ENCODE peak calls at places on chromosome 18, in six cellular contexts. F, O, I, B, V and U are unnamed samples.

GRCh38 chr18:22347624-22348511 is 69.8 kb downstream of the CTAGE1 start:
- DNase-seq in B (no peak), F (peak; percentile 53), V (no peak), I (no peak), O (peak; percentile 71), U (no peak)

GRCh38 chr18:35511428-35511827 is 13.7 kb upstream of the INO80C start:
- DNase-seq in F (no peak), B (no peak), V (no peak), I (no peak), O (no peak), U (peak; percentile 31)

GRCh38 chr18:70390366-70391090 is 101.7 kb downstream of the SOCS6 start:
- DNase-seq in I (no peak), O (no peak), B (no peak), F (no peak), V (no peak), U (no peak)

GRCh38 chr18:77170850-77171410 is 38.3 kb upstream of the MBP start:
- DNase-seq in I (no peak), F (no peak), B (no peak), V (peak; percentile 17), O (no peak), U (no peak)

GRCh38 chr18:23668731-23669130 is 6.0 kb upstream of the ANKRD29 start:
- DNase-seq in F (no peak), V (no peak), O (no peak), I (no peak), B (no peak), U (no peak)

GRCh38 chr18:36200354-36200771 is 13.1 kb downstream of the MOCOS start:
- DNase-seq in F (no peak), I (no peak), O (no peak), B (no peak), V (no peak), U (no peak)

GRCh38 chr18:8705941-8706544 is 687 bp downstream of the MTCL1 start:
- DNase-seq in I (no peak), O (peak; percentile 64), F (no peak), B (no peak), V (peak; percentile 45), U (no peak)

GRCh38 chr18:35153609-35154273 is 87.1 kb upstream of the ZNF397 start:
- DNase-seq in V (no peak), I (no peak), O (no peak), B (peak; percentile 92), F (no peak), U (peak; percentile 37)

GRCh38 chr18:11909597-11910026 is 1.5 kb upstream of the MPPE1 start:
- DNase-seq in V (no peak), O (no peak), F (peak; percentile 45), I (no peak), B (peak; percentile 27), U (peak; percentile 40)

GRCh38 chr18:57210101-57210661 is 63.3 kb downstream of the BOD1L2 start:
- DNase-seq in V (peak; percentile 68), B (peak; percentile 55), O (no peak), F (peak; percentile 28), I (no peak), U (no peak)

GRCh38 chr18:31219395-31219794 is 56.7 kb upstream of the DSC1 start:
- DNase-seq in V (no peak), F (no peak), O (no peak), I (no peak), B (no peak), U (no peak)

GRCh38 chr18:42401131-42401673 is 446.2 kb downstream of the PIK3C3 start:
- DNase-seq in F (no peak), O (no peak), V (peak; percentile 15), I (no peak), B (no peak), U (no peak)
- TF ChIP-seq CTCF in F (no peak), O (no peak), V (peak; percentile 32), I (no peak), B (no peak), U (no peak)

DNA sequence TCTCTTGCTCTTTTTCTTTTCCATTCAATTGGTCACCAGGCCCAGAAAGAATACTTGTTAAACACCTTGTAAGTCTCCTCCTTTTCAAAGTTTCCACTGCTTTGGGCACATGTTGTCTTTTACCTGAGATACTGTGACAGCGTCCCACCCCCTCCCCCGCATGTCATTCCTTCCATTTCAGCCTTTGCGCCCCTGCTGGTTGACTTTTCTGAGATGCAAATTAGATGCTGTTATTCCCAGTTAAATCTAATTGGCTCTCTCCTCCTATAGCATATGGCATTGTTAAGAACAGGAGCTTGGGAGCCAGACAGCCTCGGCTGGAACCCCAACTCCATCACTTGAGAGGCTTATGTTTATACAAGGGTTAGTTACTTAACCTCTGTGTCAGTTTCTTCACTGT is 80.3 kb upstream of the GAREM1 start:
- DNase-seq in F (no peak), I (no peak), B (no peak), O (no peak), V (peak; percentile 68), U (no peak)
- TF ChIP-seq CTCF in F (peak; percentile 3), I (no peak), B (no peak), O (no peak), V (peak; percentile 45), U (no peak)

DNA sequence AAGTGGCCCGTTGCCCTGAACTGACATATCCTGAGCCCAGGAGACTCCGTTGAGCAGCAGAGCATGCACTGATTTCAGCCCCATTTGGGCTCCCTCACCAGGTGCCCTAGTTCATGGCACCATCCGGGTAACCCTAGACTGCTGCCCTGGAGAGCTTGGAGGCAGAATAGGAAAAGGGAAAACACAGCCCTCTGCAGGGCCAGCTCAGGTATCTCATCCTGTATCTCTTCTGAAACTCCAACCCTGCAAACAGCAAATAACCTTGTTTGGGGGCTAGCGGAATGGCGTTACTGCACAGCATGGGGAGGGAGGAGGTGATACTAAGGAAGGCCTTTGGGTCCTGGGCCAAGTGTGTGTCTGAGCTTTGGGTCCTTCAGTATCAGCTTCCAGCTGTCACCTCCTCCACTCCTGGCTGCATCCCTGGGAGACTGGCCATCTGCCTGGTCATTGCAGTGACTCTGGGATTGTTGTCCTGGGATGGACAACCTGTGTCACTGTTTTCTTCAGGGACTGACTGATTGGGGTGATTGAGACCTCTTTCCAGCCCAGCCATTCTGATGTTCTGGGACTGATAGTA is 233.8 kb upstream of the SKOR2 start:
- DNase-seq in F (no peak), O (no peak), B (no peak), V (no peak), I (no peak), U (no peak)
- TF ChIP-seq CTCF in F (no peak), O (no peak), B (no peak), V (no peak), I (no peak), U (no peak)

GRCh38 chr18:48896326-48896874 is 54.4 kb downstream of the SMAD7 start:
- DNase-seq in O (no peak), F (no peak), B (no peak), V (no peak), I (no peak), U (no peak)

GRCh38 chr18:48898521-48898920 is 52.2 kb downstream of the SMAD7 start:
- DNase-seq in I (no peak), B (no peak), V (no peak), F (no peak), O (no peak), U (no peak)

GRCh38 chr18:48894799-48895346 is 55.9 kb downstream of the SMAD7 start:
- DNase-seq in B (no peak), F (no peak), I (no peak), O (no peak), V (no peak), U (no peak)

GRCh38 chr18:48897531-48897930 is 53.2 kb downstream of the SMAD7 start:
- DNase-seq in F (no peak), V (no peak), O (no peak), I (no peak), B (no peak), U (no peak)

GRCh38 chr18:48896875-48897511 is 53.8 kb downstream of the SMAD7 start:
- DNase-seq in I (no peak), F (peak; percentile 74), V (peak; percentile 67), O (no peak), B (peak; percentile 95), U (peak; percentile 73)
- TF ChIP-seq CTCF in I (no peak), F (peak; percentile 52), V (peak; percentile 57), O (no peak), B (peak; percentile 27), U (peak; percentile 39)